ENCODE peak calls at places on chromosomes 5 and 9, in eight cellular contexts. H is K562, B is ELF-1, N is coronary artery, D is left ventricle myocardium inferior, X is left colon, O is HFFc6, C is uterus. S is an unnamed sample.

GRCh38 chr5:139273572-139274264 is 19.8 kb upstream of the MATR3 start:
- DNase-seq in H (peak), X (peak), O (peak), B (peak), N (peak), D (peak), C (peak), S (peak)

GRCh38 chr9:129604056-129604765 is 16.7 kb downstream of the C9orf50 start:
- DNase-seq in X (no peak), N (no peak), C (no peak), H (no peak), D (no peak), B (no peak), O (no peak), S (no peak)

GRCh38 chr9:101235105-101235866 is 149.5 kb downstream of the BAAT start:
- DNase-seq in D (no peak), O (no peak), C (no peak), H (no peak), N (no peak), B (peak), X (no peak), S (no peak)

GRCh38 chr9:76691761-76692313 is 72.4 kb upstream of the PCA3 start:
- DNase-seq in H (no peak), O (no peak), C (no peak), X (peak), D (no peak), B (no peak), N (no peak), S (peak)

GRCh38 chr5:125481506-125482455 is 735.3 kb upstream of the ZNF608 start:
- DNase-seq in O (no peak), N (no peak), X (no peak), H (no peak), B (no peak), C (no peak), D (no peak), S (no peak)

GRCh38 chr5:119363936-119364335 is 8.1 kb downstream of the TNFAIP8 start:
- DNase-seq in D (no peak), N (no peak), H (no peak), B (no peak), C (no peak), X (no peak), O (no peak), S (no peak)

GRCh38 chr5:181063514-181063913 is 23.4 kb downstream of the BTNL9 start:
- DNase-seq in B (no peak), H (no peak), C (no peak), O (no peak), N (no peak), X (no peak), D (no peak), S (no peak)

GRCh38 chr9:21102311-21102710 is 24.6 kb upstream of the IFNB1 start:
- DNase-seq in C (no peak), N (no peak), O (peak), B (no peak), H (no peak), X (no peak), D (no peak), S (no peak)

GRCh38 chr9:135073081-135073740 is 14.3 kb upstream of the OLFM1 start:
- DNase-seq in C (no peak), B (no peak), N (peak), D (no peak), H (no peak), O (no peak), X (no peak), S (no peak)

GRCh38 chr5:123094919-123095693 is 6.1 kb downstream of the PRDM6 start:
- DNase-seq in N (no peak), X (no peak), B (peak), C (no peak), D (no peak), O (no peak), H (no peak), S (no peak)

GRCh38 chr5:170644501-170644900 is 139.0 kb upstream of the GABRP start:
- DNase-seq in H (no peak), B (no peak), O (no peak), N (peak), X (no peak), D (no peak), C (no peak), S (no peak)

GRCh38 chr5:138439537-138440225 is 824 bp downstream of the REEP2 start:
- DNase-seq in D (no peak), B (no peak), O (no peak), N (no peak), H (no peak), C (no peak), X (no peak), S (no peak)

GRCh38 chr5:157384971-157385709 is 74.9 kb upstream of the NIPAL4 start:
- DNase-seq in O (peak), N (no peak), C (peak), B (peak), H (no peak), X (no peak), D (peak), S (no peak)

GRCh38 chr9:105244996-105245719 is 707 bp downstream of the SLC44A1 start:
- DNase-seq in X (peak), O (peak), C (peak), N (peak), D (peak), B (peak), H (no peak), S (peak)

GRCh38 chr5:7585807-7586206 is 189.9 kb downstream of the ADCY2 start:
- DNase-seq in X (no peak), O (no peak), B (no peak), C (no peak), N (no peak), H (no peak), D (no peak), S (no peak)

GRCh38 chr5:43729846-43730478 is 127.0 kb downstream of the NNT start:
- DNase-seq in C (no peak), B (no peak), N (no peak), O (peak), D (no peak), H (no peak), X (no peak), S (no peak)

GRCh38 chr5:62132279-62132678 is 173.7 kb upstream of the KIF2A start:
- DNase-seq in N (no peak), O (no peak), X (no peak), H (no peak), D (no peak), B (no peak), C (no peak), S (no peak)

GRCh38 chr5:520850-521226 is 3.4 kb downstream of the SLC9A3 start:
- DNase-seq in H (no peak), N (no peak), X (no peak), C (no peak), B (no peak), O (no peak), D (no peak), S (no peak)